ENCODE peak calls at places on chromosomes 5 and 9, in five cellular contexts. N is aorta; K is stimulated activated CD4-positive, alpha-beta T cell treated with anti-CD3 and anti-CD28 coated beads, Interleukin-4, amount 100 ng/mL, for 1 hour; V is AG04450; Z is stimulated activated naive CD4-positive, alpha-beta T cell. C is an unnamed sample.

GRCh38 chr5:60533789-60534188 is 166.2 kb downstream of the DEPDC1B start:
- DNase-seq in V (no peak), Z (no peak), K (no peak), N (no peak), C (no peak)

GRCh38 chr5:14475013-14475412 is 106.6 kb upstream of the OTULINL start:
- DNase-seq in N (no peak), V (no peak), Z (no peak), K (no peak), C (no peak)

GRCh38 chr5:113087994-113088519 is 111.5 kb downstream of the DCP2 start:
- DNase-seq in N (no peak), V (no peak), K (no peak), Z (no peak), C (no peak)

GRCh38 chr9:113548221-113549041 is 84.9 kb downstream of the RGS3 start:
- DNase-seq in Z (no peak), N (peak), V (no peak), K (peak), C (no peak)

GRCh38 chr5:137032929-137033328 is 466.2 kb downstream of the SPOCK1 start:
- DNase-seq in Z (no peak), N (no peak), V (no peak), K (no peak), C (no peak)

GRCh38 chr5:81225463-81225862 is 7.7 kb upstream of the CKMT2 start:
- DNase-seq in N (no peak), V (no peak), Z (no peak), K (no peak), C (no peak)

GRCh38 chr5:57989378-57989777 is 470.5 kb downstream of the PLK2 start:
- DNase-seq in V (no peak), K (no peak), Z (no peak), N (no peak), C (no peak)

GRCh38 chr5:138953370-138954256 is 78.5 kb upstream of the LRRTM2 start:
- DNase-seq in V (no peak), K (no peak), Z (no peak), N (peak), C (peak)

GRCh38 chr9:33106827-33107621 is 30.6 kb upstream of the SMU1 start:
- DNase-seq in N (peak), K (no peak), V (peak), Z (no peak), C (no peak)

GRCh38 chr5:165919196-165919595 is 2372.2 kb upstream of the WWC1 start:
- DNase-seq in V (no peak), Z (no peak), K (no peak), N (no peak), C (no peak)

GRCh38 chr9:133632806-133633680 is 3.1 kb upstream of the DBH start:
- DNase-seq in N (no peak), V (no peak), Z (no peak), K (no peak), C (no peak)

GRCh38 chr5:120304653-120305052 is 159.4 kb upstream of the PRR16 start:
- DNase-seq in V (no peak), Z (no peak), K (no peak), N (no peak), C (no peak)

GRCh38 chr9:113390192-113390960 is 10.7 kb downstream of the ALAD start:
- DNase-seq in N (no peak), V (no peak), K (no peak), Z (no peak), C (no peak)

GRCh38 chr9:79242489-79242888 is 329.3 kb upstream of the TLE4 start:
- DNase-seq in Z (no peak), K (no peak), N (no peak), V (no peak), C (no peak)